ENCODE peak calls at places on chromosomes 1 and 21, in five cellular contexts. M is Daoy; V is stimulated activated CD8-positive, alpha-beta memory T cell treated with anti-CD3 and anti-CD28 coated beads, Interleukin-4, amount 100 ng/mL, for 48 hours; U is activated T-helper 1 cell treated with anti-CD3 and anti-CD28 coated beads, Interleukin-12 subunit alpha, Interleukin-12 subunit beta, Interleukin-2, Interleukin-4 antibody, amounts not matched to agents 30 ng/mL and 10 ng/mL and 1 ng/mL, durations not matched to agents 14 hours and 24 hours and 36 hours; N is GM12892. S is an unnamed sample.

GRCh38 chr1:212498243-212498642 is 65.5 kb downstream of the NENF start:
- DNase-seq in M (peak), V (no peak), U (no peak), N (no peak), S (no peak)

GRCh38 chr1:27938488-27938887 is 3.7 kb downstream of the SMPDL3B start:
- DNase-seq in M (no peak), V (no peak), U (no peak), N (no peak), S (no peak)

GRCh38 chr1:41666991-41667631 is 182.6 kb upstream of the EDN2 start:
- DNase-seq in M (peak), V (peak), U (peak), N (peak), S (no peak)

GRCh38 chr21:31988492-31989285 is 115.9 kb downstream of the HUNK start:
- DNase-seq in M (peak), V (no peak), U (no peak), N (no peak), S (no peak)

GRCh38 chr1:202018476-202019234 is 8.3 kb downstream of the ELF3 start:
- DNase-seq in M (peak), V (no peak), U (no peak), N (no peak), S (no peak)

GRCh38 chr1:88462481-88463261 is 221.4 kb upstream of the PKN2 start:
- DNase-seq in M (peak), V (no peak), U (no peak), N (no peak), S (peak)

GRCh38 chr1:5333326-5333725 is 658.9 kb downstream of the NPHP4 start:
- DNase-seq in M (no peak), V (no peak), U (no peak), N (no peak), S (no peak)

GRCh38 chr21:32888971-32889370 is 117.4 kb upstream of the PAXBP1 start:
- DNase-seq in M (no peak), V (no peak), U (no peak), N (no peak), S (no peak)

GRCh38 chr1:201230676-201231075 is 40.1 kb downstream of the IGFN1 start:
- DNase-seq in M (no peak), V (no peak), U (no peak), N (no peak), S (no peak)

GRCh38 chr1:217943361-217943760 is 312.2 kb downstream of the SPATA17 start:
- DNase-seq in M (peak), V (no peak), U (no peak), N (no peak), S (no peak)

GRCh38 chr1:83692524-83693336 is 306.2 kb downstream of the TTLL7 start:
- DNase-seq in M (peak), V (peak), U (no peak), N (no peak), S (no peak)

GRCh38 chr1:10612446-10613160 is 137.9 kb downstream of the PEX14 start:
- DNase-seq in M (no peak), V (no peak), U (no peak), N (no peak), S (no peak)

GRCh38 chr1:180042994-180043622 is 88.5 kb downstream of the CEP350 start:
- DNase-seq in M (no peak), V (no peak), U (no peak), N (no peak), S (no peak)

GRCh38 chr1:5746611-5747427 is 245.4 kb downstream of the NPHP4 start:
- DNase-seq in M (no peak), V (no peak), U (no peak), N (no peak), S (no peak)

GRCh38 chr1:236345728-236346127 is 48.4 kb upstream of the EDARADD start:
- DNase-seq in M (no peak), V (no peak), U (no peak), N (no peak), S (peak)

GRCh38 chr21:37257526-37257966 is 9.6 kb downstream of the VPS26C start:
- DNase-seq in M (peak), V (peak), U (peak), N (no peak), S (no peak)

GRCh38 chr1:247825362-247825761 is 1.4 kb upstream of the OR14A16 start:
- DNase-seq in M (no peak), V (no peak), U (no peak), N (no peak), S (no peak)

S was measured in 8988T.